ENCODE peak calls at places on chromosomes 1 and 21, in seven cellular contexts. T, A, Y, E, Z, G and F are unnamed samples.

GRCh38 chr1:44296794-44297193 is 58.3 kb downstream of the ERI3 start:
- DNase-seq in E (no peak), G (no peak), T (no peak), A (no peak), Y (no peak), Z (no peak), F (no peak)

GRCh38 chr1:25054526-25054925 is 124.5 kb upstream of the RUNX3 start:
- DNase-seq in E (no peak), T (no peak), Y (no peak), A (no peak), G (no peak), Z (no peak), F (no peak)

GRCh38 chr1:94385354-94385947 is 32.7 kb upstream of the ABCD3 start:
- DNase-seq in Z (no peak), T (no peak), G (no peak), A (no peak), Y (no peak), E (no peak), F (no peak)

GRCh38 chr21:15741510-15741909 is 11.7 kb downstream of the USP25 start:
- DNase-seq in G (no peak), Z (no peak), E (no peak), T (no peak), Y (no peak), A (no peak), F (no peak)

GRCh38 chr1:168472244-168472643 is 71.6 kb downstream of the XCL2 start:
- DNase-seq in Z (no peak), Y (no peak), G (no peak), A (peak), T (no peak), E (no peak), F (no peak)

GRCh38 chr21:29265690-29266479 is 32.8 kb upstream of the BACH1 start:
- DNase-seq in G (no peak), E (no peak), T (no peak), A (no peak), Y (no peak), Z (no peak), F (no peak)

GRCh38 chr1:161013104-161013590 is 7.8 kb downstream of the F11R start:
- DNase-seq in E (no peak), Z (no peak), T (no peak), G (no peak), A (no peak), Y (no peak), F (no peak)

GRCh38 chr1:155103325-155103724 is 24.4 kb upstream of the EFNA1 start:
- DNase-seq in Z (no peak), E (no peak), A (no peak), G (no peak), Y (no peak), T (no peak), F (no peak)

GRCh38 chr1:45351508-45351907 is 11.3 kb upstream of the MUTYH start:
- DNase-seq in T (no peak), G (no peak), Z (no peak), Y (no peak), E (no peak), A (no peak), F (no peak)

GRCh38 chr1:10459185-10459584 is 9.4 kb downstream of the CORT start:
- DNase-seq in A (no peak), E (no peak), G (no peak), Z (no peak), Y (no peak), T (no peak), F (peak)

GRCh38 chr1:51491166-51491981 is 27.7 kb downstream of the EPS15 start:
- DNase-seq in Y (no peak), T (no peak), A (no peak), G (peak), Z (no peak), E (no peak), F (no peak)

GRCh38 chr21:37001446-37001845 is 5.1 kb upstream of the RIPPLY3 start:
- DNase-seq in Z (no peak), G (no peak), A (no peak), Y (no peak), T (no peak), E (no peak), F (peak)

GRCh38 chr21:27764056-27764455 is 797.2 kb upstream of the ADAMTS5 start:
- DNase-seq in T (no peak), G (no peak), Y (no peak), A (no peak), E (no peak), Z (no peak), F (no peak)

GRCh38 chr1:10045480-10046355 is 13.0 kb downstream of the UBE4B start:
- DNase-seq in Z (no peak), T (no peak), G (no peak), E (no peak), A (no peak), Y (no peak), F (no peak)

GRCh38 chr1:96722161-96722908 is 751 bp downstream of the PTBP2 start:
- DNase-seq in G (peak), T (peak), Z (peak), A (peak), E (peak), Y (peak), F (peak)

GRCh38 chr1:6466023-6466422 is at the start of gene TNFRSF25:
- DNase-seq in G (no peak), E (peak), T (no peak), A (no peak), Y (peak), Z (peak), F (no peak)

GRCh38 chr1:9280015-9280860 is 12.5 kb upstream of the SPSB1 start:
- DNase-seq in Z (no peak), T (no peak), A (peak), G (no peak), E (peak), Y (no peak), F (peak)

GRCh38 chr1:2382621-2383361 is 8.6 kb downstream of the MORN1 start:
- DNase-seq in Z (no peak), A (no peak), T (peak), Y (no peak), E (no peak), G (peak), F (peak)

GRCh38 chr1:171422489-171422888 is 62.8 kb upstream of the PRRC2C start:
- DNase-seq in Y (no peak), E (no peak), Z (no peak), T (no peak), A (no peak), G (no peak), F (no peak)

GRCh38 chr21:38796426-38796825 is 9.3 kb upstream of the ETS2 start:
- DNase-seq in T (no peak), G (no peak), E (no peak), Z (no peak), Y (no peak), A (no peak), F (no peak)